ENCODE peak calls at places on chromosomes 7 and 10, in four cellular contexts. One of them, this sample, is unnamed. For H3K36me3, the result is how much of the 10 kb centered on the place peaks cover.

GRCh38 chr7:115232041-115232440 is 310.1 kb downstream of the MDFIC start:
- DNase-seq in left ventricle myocardium inferior: no peak
- DNase-seq in endothelial cell of umbilical vein: no peak
- DNase-seq in bronchial epithelial cell: peak
- DNase-seq in this sample: no peak

GRCh38 chr10:105769248-105770184 is 1128.4 kb downstream of the SORCS3 start:
- DNase-seq in bronchial epithelial cell: peak
- DNase-seq in endothelial cell of umbilical vein: no peak
- DNase-seq in left ventricle myocardium inferior: no peak
- DNase-seq in this sample: no peak

GRCh38 chr7:18520450-18521235 is 25.1 kb downstream of the HDAC9 start:
- DNase-seq in left ventricle myocardium inferior: no peak
- DNase-seq in bronchial epithelial cell: peak
- DNase-seq in endothelial cell of umbilical vein: no peak
- DNase-seq in this sample: no peak

GRCh38 chr7:153590136-153590535 is 462.1 kb upstream of the DPP6 start:
- DNase-seq in left ventricle myocardium inferior: no peak
- DNase-seq in bronchial epithelial cell: no peak
- DNase-seq in endothelial cell of umbilical vein: no peak
- DNase-seq in this sample: no peak

GRCh38 chr7:83072576-83073517 is 89.8 kb downstream of the PCLO start:
- DNase-seq in bronchial epithelial cell: peak
- DNase-seq in endothelial cell of umbilical vein: no peak
- DNase-seq in left ventricle myocardium inferior: no peak
- DNase-seq in this sample: no peak

GRCh38 chr7:121994625-121995410 is 121.9 kb downstream of the PTPRZ1 start:
- DNase-seq in bronchial epithelial cell: peak
- DNase-seq in endothelial cell of umbilical vein: peak
- DNase-seq in left ventricle myocardium inferior: no peak
- DNase-seq in this sample: no peak

GRCh38 chr7:134766779-134767566 is 12.5 kb upstream of the CALD1 start:
- DNase-seq in left ventricle myocardium inferior: no peak
- DNase-seq in endothelial cell of umbilical vein: no peak
- DNase-seq in bronchial epithelial cell: peak
- DNase-seq in this sample: no peak

GRCh38 chr10:79066460-79067240 is 2.1 kb upstream of the ZMIZ1 start:
- DNase-seq in endothelial cell of umbilical vein: peak
- DNase-seq in left ventricle myocardium inferior: no peak
- DNase-seq in bronchial epithelial cell: no peak
- DNase-seq in this sample: peak

GRCh38 chr10:129390147-129390546 is 76.9 kb upstream of the MGMT start:
- DNase-seq in endothelial cell of umbilical vein: no peak
- DNase-seq in bronchial epithelial cell: no peak
- DNase-seq in left ventricle myocardium inferior: no peak
- DNase-seq in this sample: no peak

GRCh38 chr10:102235991-102236390 is 5.3 kb downstream of the PITX3 start:
- DNase-seq in left ventricle myocardium inferior: no peak
- DNase-seq in endothelial cell of umbilical vein: no peak
- DNase-seq in bronchial epithelial cell: no peak
- DNase-seq in this sample: no peak

GRCh38 chr7:142537760-142538159 is 211.5 kb upstream of the PRSS1 start:
- DNase-seq in left ventricle myocardium inferior: no peak
- DNase-seq in endothelial cell of umbilical vein: peak
- DNase-seq in bronchial epithelial cell: no peak
- DNase-seq in this sample: no peak

GRCh38 chr7:106376026-106376799 is 91.4 kb upstream of the NAMPT start:
- DNase-seq in endothelial cell of umbilical vein: no peak
- DNase-seq in bronchial epithelial cell: no peak
- DNase-seq in left ventricle myocardium inferior: no peak
- DNase-seq in this sample: no peak

GRCh38 chr10:124152781-124153600 is 59.6 kb upstream of the CHST15 start:
- DNase-seq in endothelial cell of umbilical vein: peak
- DNase-seq in bronchial epithelial cell: peak
- DNase-seq in left ventricle myocardium inferior: peak
- DNase-seq in this sample: peak

GRCh38 chr10:71512794-71513379 is 116.2 kb downstream of the CDH23 start:
- DNase-seq in endothelial cell of umbilical vein: no peak
- DNase-seq in left ventricle myocardium inferior: no peak
- DNase-seq in bronchial epithelial cell: peak
- DNase-seq in this sample: no peak

GRCh38 chr7:21850531-21851285 is 95.0 kb downstream of the CDCA7L start:
- DNase-seq in left ventricle myocardium inferior: no peak
- DNase-seq in endothelial cell of umbilical vein: peak
- DNase-seq in bronchial epithelial cell: peak
- DNase-seq in this sample: no peak

GRCh38 chr7:51315393-51316261 is 982 bp downstream of the COBL start:
- DNase-seq in left ventricle myocardium inferior: peak
- DNase-seq in endothelial cell of umbilical vein: no peak
- DNase-seq in bronchial epithelial cell: peak
- DNase-seq in this sample: peak

GRCh38 chr10:46197050-46197449 is 89.7 kb upstream of the ANTXRL start:
- DNase-seq in endothelial cell of umbilical vein: no peak
- DNase-seq in left ventricle myocardium inferior: no peak
- DNase-seq in bronchial epithelial cell: no peak
- DNase-seq in this sample: no peak

GRCh38 chr7:818031-818699 is 14.1 kb upstream of the SUN1 start:
- DNase-seq in left ventricle myocardium inferior: no peak
- DNase-seq in bronchial epithelial cell: peak
- DNase-seq in endothelial cell of umbilical vein: peak
- DNase-seq in this sample: peak

GRCh38 chr10:70193391-70193844 is 23.1 kb upstream of the SAR1A start:
- DNase-seq in left ventricle myocardium inferior: no peak
- DNase-seq in bronchial epithelial cell: peak
- DNase-seq in endothelial cell of umbilical vein: no peak
- DNase-seq in this sample: no peak

GRCh38 chr7:103937680-103938079 is 51.8 kb downstream of the RELN start:
- DNase-seq in endothelial cell of umbilical vein: no peak
- DNase-seq in left ventricle myocardium inferior: no peak
- DNase-seq in bronchial epithelial cell: no peak
- DNase-seq in this sample: no peak

GRCh38 chr10:9709849-9710248 is 1307.8 kb upstream of the CELF2 start:
- DNase-seq in left ventricle myocardium inferior: no peak
- DNase-seq in endothelial cell of umbilical vein: no peak
- DNase-seq in bronchial epithelial cell: peak
- DNase-seq in this sample: no peak

GRCh38 chr10:9712393-9712792 is 1305.3 kb upstream of the CELF2 start:
- DNase-seq in bronchial epithelial cell: no peak
- DNase-seq in endothelial cell of umbilical vein: no peak
- DNase-seq in left ventricle myocardium inferior: no peak
- DNase-seq in this sample: no peak

DNA sequence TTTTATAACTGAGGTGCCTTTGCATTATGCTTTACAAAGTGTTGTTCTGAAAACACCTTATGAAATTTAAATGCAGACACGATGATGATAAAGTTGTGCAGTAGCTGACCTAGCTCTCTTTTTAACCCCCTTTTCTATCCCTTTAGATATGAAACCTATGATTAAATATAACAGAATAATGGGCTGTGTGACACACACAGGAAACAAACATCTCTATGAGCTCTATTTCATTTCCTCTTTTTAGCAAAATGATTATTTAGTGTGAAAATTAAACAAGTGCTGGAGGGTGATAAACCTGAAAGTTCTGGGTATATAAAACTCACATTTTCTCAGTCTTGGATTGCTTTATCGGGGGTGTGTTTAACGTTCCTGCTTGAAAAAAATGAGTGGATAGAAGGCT is 1310.5 kb upstream of the CELF2 start:
- DNase-seq in endothelial cell of umbilical vein: no peak
- DNase-seq in bronchial epithelial cell: no peak
- DNase-seq in left ventricle myocardium inferior: no peak
- DNase-seq in this sample: no peak
- H3K36me3 ChIP-seq in endothelial cell of umbilical vein: under half
- H3K36me3 ChIP-seq in bronchial epithelial cell: under half
- H3K36me3 ChIP-seq in left ventricle myocardium inferior: under half
- H3K36me3 ChIP-seq in this sample: under half

DNA sequence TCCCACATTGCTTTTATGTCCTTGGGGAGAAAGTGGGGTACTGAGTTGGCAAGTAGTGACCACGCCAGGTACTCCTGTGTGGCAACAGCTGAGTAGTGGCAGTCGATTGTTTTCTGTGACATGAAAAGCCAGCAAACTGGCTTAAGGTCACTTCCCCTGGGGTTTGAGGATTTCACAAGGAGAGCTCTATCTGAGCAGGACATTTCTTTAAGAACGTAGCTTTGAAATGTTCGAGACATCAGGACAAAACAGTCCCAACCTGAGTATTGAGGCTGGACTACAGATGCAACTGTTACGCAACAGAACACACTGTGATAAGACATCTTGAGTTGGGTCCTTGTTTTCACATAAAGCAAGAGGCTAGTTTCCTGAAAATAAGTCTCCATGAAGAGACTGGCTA is 146.7 kb upstream of the KLF14 start:
- DNase-seq in bronchial epithelial cell: no peak
- DNase-seq in endothelial cell of umbilical vein: no peak
- DNase-seq in left ventricle myocardium inferior: no peak
- DNase-seq in this sample: no peak
- H3K36me3 ChIP-seq in bronchial epithelial cell: under half
- H3K36me3 ChIP-seq in endothelial cell of umbilical vein: under half
- H3K36me3 ChIP-seq in left ventricle myocardium inferior: half or more
- H3K36me3 ChIP-seq in this sample: under half

GRCh38 chr7:149448961-149449360 is 11.9 kb downstream of the ZNF777 start:
- DNase-seq in bronchial epithelial cell: no peak
- DNase-seq in endothelial cell of umbilical vein: no peak
- DNase-seq in left ventricle myocardium inferior: no peak
- DNase-seq in this sample: no peak
- H3K36me3 ChIP-seq in bronchial epithelial cell: under half
- H3K36me3 ChIP-seq in endothelial cell of umbilical vein: under half
- H3K36me3 ChIP-seq in left ventricle myocardium inferior: half or more
- H3K36me3 ChIP-seq in this sample: half or more

DNA sequence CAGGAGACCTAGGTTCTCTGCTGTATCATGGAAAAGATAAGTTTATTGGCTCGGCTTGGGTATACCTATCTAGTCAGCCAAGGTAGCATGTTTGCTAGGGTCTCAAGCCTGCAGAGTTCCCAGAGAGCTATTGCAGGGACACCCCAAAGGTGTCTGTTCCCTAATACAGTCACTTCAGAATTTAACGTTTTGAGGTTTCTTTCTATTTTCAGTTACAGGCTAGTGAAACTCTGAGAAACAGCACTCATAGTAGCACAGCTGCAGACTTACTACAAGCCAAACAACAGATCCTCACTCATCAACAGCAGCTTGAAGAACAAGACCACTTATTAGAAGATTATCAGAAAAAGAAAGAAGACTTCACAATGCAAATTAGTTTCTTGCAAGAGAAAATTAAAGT is 54.7 kb downstream of the AKAP9 start:
- DNase-seq in left ventricle myocardium inferior: no peak
- DNase-seq in endothelial cell of umbilical vein: no peak
- DNase-seq in bronchial epithelial cell: no peak
- DNase-seq in this sample: no peak
- H3K36me3 ChIP-seq in left ventricle myocardium inferior: half or more
- H3K36me3 ChIP-seq in endothelial cell of umbilical vein: under half
- H3K36me3 ChIP-seq in bronchial epithelial cell: under half
- H3K36me3 ChIP-seq in this sample: under half

GRCh38 chr7:45106820-45107219 is 4.7 kb downstream of the TBRG4 start:
- DNase-seq in left ventricle myocardium inferior: no peak
- DNase-seq in bronchial epithelial cell: no peak
- DNase-seq in endothelial cell of umbilical vein: no peak
- DNase-seq in this sample: no peak
- H3K36me3 ChIP-seq in left ventricle myocardium inferior: half or more
- H3K36me3 ChIP-seq in bronchial epithelial cell: half or more
- H3K36me3 ChIP-seq in endothelial cell of umbilical vein: half or more
- H3K36me3 ChIP-seq in this sample: half or more

This sample was measured in kidney.